ENCODE peak calls at places on chromosomes 12 and 14, in seven cellular contexts. C is BE2C, K is mesendoderm, F is ovary, T is fibroblast of lung, H is ascending aorta, W is psoas muscle. E is an unnamed sample.

GRCh38 chr12:15443611-15444010 is 121.3 kb downstream of the PTPRO start:
- DNase-seq in T (no peak), C (no peak), F (no peak), W (no peak), K (no peak), H (no peak), E (no peak)

GRCh38 chr14:67396381-67396965 is 15.5 kb downstream of the PLEK2 start:
- DNase-seq in K (peak; percentile 73), W (no peak), H (no peak), C (no peak), T (no peak), F (no peak), E (no peak)

GRCh38 chr14:92499216-92499615 is 14.4 kb upstream of the RIN3 start:
- DNase-seq in H (peak; percentile 31), W (no peak), F (no peak), T (no peak), K (no peak), C (no peak), E (no peak)

GRCh38 chr14:47596232-47596631 is 79.2 kb downstream of the MDGA2 start:
- DNase-seq in C (no peak), T (no peak), W (no peak), H (no peak), K (no peak), F (no peak), E (no peak)

GRCh38 chr12:56978397-56979138 is 21.2 kb upstream of the RDH16 start:
- DNase-seq in K (no peak), C (no peak), F (no peak), H (no peak), T (no peak), W (no peak), E (no peak)

GRCh38 chr14:104650057-104650980 is 39.1 kb upstream of the INF2 start:
- DNase-seq in C (peak; percentile 79), W (peak; percentile 68), F (peak; percentile 82), T (peak; percentile 48), H (peak; percentile 79), K (peak; percentile 84), E (peak; percentile 36)

GRCh38 chr14:91927216-91927615 is 20.3 kb downstream of the FBLN5 start:
- DNase-seq in C (no peak), H (no peak), W (no peak), K (no peak), T (no peak), F (no peak), E (no peak)

GRCh38 chr12:15732341-15733061 is 56.7 kb downstream of the EPS8 start:
- DNase-seq in W (no peak), T (peak; percentile 33), F (no peak), K (no peak), C (no peak), H (no peak), E (no peak)

GRCh38 chr12:73383584-73384229 is 1111.5 kb downstream of the TRHDE start:
- DNase-seq in T (no peak), C (no peak), K (no peak), H (no peak), W (no peak), F (no peak), E (peak; percentile 32)

GRCh38 chr12:58316926-58317325 is 375.6 kb downstream of the ATP23 start:
- DNase-seq in W (no peak), K (no peak), C (no peak), F (no peak), T (no peak), H (no peak), E (no peak)

GRCh38 chr14:52259452-52259851 is 8.0 kb upstream of the PTGDR start:
- DNase-seq in K (no peak), C (no peak), F (no peak), T (peak; percentile 30), W (no peak), H (no peak), E (no peak)

GRCh38 chr14:40870252-40870651 is 736.4 kb upstream of the LRFN5 start:
- DNase-seq in H (no peak), W (no peak), C (no peak), K (peak; percentile 14), T (no peak), F (no peak), E (no peak)

GRCh38 chr14:69673578-69674305 is 62.3 kb downstream of the SUSD6 start:
- DNase-seq in W (no peak), T (no peak), H (no peak), C (no peak), K (peak; percentile 39), F (no peak), E (no peak)

GRCh38 chr12:122873540-122873939 is 22.4 kb downstream of the VPS37B start:
- DNase-seq in K (no peak), H (peak; percentile 43), F (no peak), T (no peak), C (no peak), W (no peak), E (no peak)

GRCh38 chr14:103628684-103629502 is at the start of gene KLC1:
- DNase-seq in F (peak; percentile 95), K (peak; percentile 75), C (peak; percentile 86), H (peak; percentile 88), W (peak; percentile 87), T (peak; percentile 64), E (peak; percentile 80)

GRCh38 chr12:94326727-94327126 is 132.9 kb downstream of the CEP83 start:
- DNase-seq in F (no peak), H (no peak), C (no peak), K (no peak), W (no peak), T (peak; percentile 43), E (no peak)

GRCh38 chr12:80313184-80313583 is 130.9 kb upstream of the PTPRQ start:
- DNase-seq in H (no peak), C (no peak), T (peak; percentile 36), K (no peak), W (no peak), F (no peak), E (no peak)

GRCh38 chr12:126994599-126994998 is 1272.4 kb upstream of the TMEM132C start:
- DNase-seq in H (no peak), F (no peak), W (no peak), C (no peak), K (no peak), T (no peak), E (no peak)

DNA sequence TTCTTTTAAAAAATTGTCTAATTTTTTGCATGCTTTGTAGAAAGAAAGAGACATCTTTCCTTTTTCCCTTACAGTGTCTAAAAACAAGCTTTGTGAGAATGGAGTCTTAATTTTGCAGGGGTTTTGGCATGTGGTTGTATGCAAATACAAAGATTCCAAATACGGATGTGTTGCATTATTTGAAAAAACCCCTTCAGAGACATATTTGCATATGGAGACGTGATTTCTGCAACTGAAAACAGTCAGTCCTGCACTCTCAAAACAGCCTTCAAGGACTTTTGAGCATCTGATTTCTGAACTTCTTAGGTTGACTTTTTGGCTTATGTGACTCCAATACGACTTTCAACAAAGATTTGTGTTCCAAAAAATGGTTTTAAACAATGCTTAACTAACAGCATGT is 7.8 kb downstream of the IRAK3 start:
- DNase-seq in C (no peak), F (no peak), W (no peak), T (no peak), K (no peak), H (no peak), E (no peak)
- H3K4me1 ChIP-seq in C (no peaks in the 10 kb centered on the region), F (no peaks in the 10 kb centered on the region), W (no peaks in the 10 kb centered on the region), T (peaks cover 5% of the 10 kb centered on the region), K (peaks cover 2% of the 10 kb centered on the region), H (peaks cover 18% of the 10 kb centered on the region), E (no peaks in the 10 kb centered on the region)

GRCh38 chr14:73058224-73058922 is at the start of gene RBM25:
- DNase-seq in F (peak; percentile 95), H (peak; percentile 98), W (peak; percentile 94), C (peak; percentile 96), K (peak; percentile 100), T (peak; percentile 100), E (peak; percentile 97)

GRCh38 chr14:73059326-73059725 is 992 bp downstream of the RBM25 start:
- DNase-seq in F (no peak), T (peak; percentile 28), C (no peak), W (no peak), H (no peak), K (no peak), E (no peak)

GRCh38 chr14:73055251-73055650 is 3.1 kb upstream of the RBM25 start:
- DNase-seq in K (no peak), W (no peak), H (no peak), C (no peak), F (no peak), T (no peak), E (no peak)

GRCh38 chr14:73057939-73058223 is 453 bp upstream of the RBM25 start:
- DNase-seq in T (no peak), H (no peak), K (no peak), F (no peak), C (no peak), W (no peak), E (no peak)

GRCh38 chr14:73058923-73059311 is 583 bp downstream of the RBM25 start:
- DNase-seq in T (peak; percentile 29), F (no peak), W (no peak), C (peak; percentile 26), K (peak; percentile 68), H (peak; percentile 71), E (peak; percentile 14)
- H3K4me1 ChIP-seq in T (no peaks in the 10 kb centered on the region), F (peaks cover 5% of the 10 kb centered on the region), W (peaks cover 14% of the 10 kb centered on the region), C (no peaks in the 10 kb centered on the region), K (no peaks in the 10 kb centered on the region), H (peaks cover 14% of the 10 kb centered on the region), E (no peaks in the 10 kb centered on the region)

GRCh38 chr14:21229821-21230220 is 39.4 kb downstream of the HNRNPC start:
- DNase-seq in H (no peak), F (no peak), K (no peak), T (no peak), W (no peak), C (no peak), E (no peak)
- H3K4me1 ChIP-seq in H (peaks cover 27% of the 10 kb centered on the region), F (peaks cover 9% of the 10 kb centered on the region), K (no peaks in the 10 kb centered on the region), T (no peaks in the 10 kb centered on the region), W (peaks cover 39% of the 10 kb centered on the region), C (no peaks in the 10 kb centered on the region), E (peaks cover 9% of the 10 kb centered on the region)

GRCh38 chr12:52238916-52239649 is 6.0 kb downstream of the KRT7 start:
- DNase-seq in H (no peak), T (no peak), F (no peak), C (no peak), K (no peak), W (no peak), E (no peak)

GRCh38 chr12:52242442-52243263 is 9.6 kb downstream of the KRT7 start:
- DNase-seq in F (no peak), H (no peak), W (no peak), K (no peak), T (no peak), C (no peak), E (no peak)

GRCh38 chr12:52241205-52241842 is 8.3 kb downstream of the KRT7 start:
- DNase-seq in T (no peak), H (no peak), K (no peak), F (no peak), C (no peak), W (no peak), E (no peak)

GRCh38 chr12:52238206-52238840 is 5.3 kb downstream of the KRT7 start:
- DNase-seq in C (no peak), T (no peak), W (no peak), H (no peak), K (no peak), F (no peak), E (no peak)

GRCh38 chr12:52239767-52240166 is 6.7 kb downstream of the KRT7 start:
- DNase-seq in T (no peak), W (no peak), C (no peak), F (no peak), H (no peak), K (no peak), E (no peak)
- H3K4me1 ChIP-seq in T (peaks cover 15% of the 10 kb centered on the region), W (peaks cover 11% of the 10 kb centered on the region), C (peaks cover 18% of the 10 kb centered on the region), F (peaks cover 7% of the 10 kb centered on the region), H (peaks cover 20% of the 10 kb centered on the region), K (no peaks in the 10 kb centered on the region), E (peaks cover 17% of the 10 kb centered on the region)

E was measured in prostate gland.